ENCODE peak calls at places on chromosomes 3 and 15, in nine cellular contexts. P is activated naive CD4-positive, alpha-beta T cell; E is T-helper 1 cell; D is lung; W is T-cell; T is stimulated activated CD4-positive, alpha-beta T cell treated with anti-CD3 and anti-CD28 coated beads, TNF-alpha, amount 100 ng/mL, for 4 hours; V is COR-L47; O is NCI-H2029; M is iris pigment epithelial cell. Y is an unnamed sample.

GRCh38 chr15:69555080-69555479 is 102.5 kb downstream of the RPLP1 start:
- DNase-seq in P (no peak), E (no peak), D (no peak), W (no peak), T (no peak), V (no peak), O (peak), M (no peak), Y (no peak)

GRCh38 chr3:160440687-160441086 is 8.9 kb downstream of the TRIM59 start:
- DNase-seq in P (no peak), E (no peak), D (no peak), W (no peak), T (no peak), V (no peak), O (no peak), M (no peak), Y (no peak)

GRCh38 chr3:172259191-172259590 is 189.1 kb downstream of the GHSR start:
- DNase-seq in P (no peak), E (no peak), D (no peak), W (no peak), T (no peak), V (no peak), O (no peak), M (no peak), Y (no peak)

GRCh38 chr15:83398591-83398990 is 48.5 kb upstream of the SH3GL3 start:
- DNase-seq in P (no peak), E (no peak), D (no peak), W (no peak), T (no peak), V (no peak), O (no peak), M (peak), Y (no peak)

GRCh38 chr3:139120336-139120971 is 75.8 kb upstream of the PRR23C start:
- DNase-seq in P (no peak), E (no peak), D (peak), W (no peak), T (no peak), V (peak), O (no peak), M (peak), Y (no peak)

GRCh38 chr3:56974242-56974945 is 86.1 kb upstream of the SPATA12 start:
- DNase-seq in P (no peak), E (no peak), D (no peak), W (no peak), T (no peak), V (no peak), O (no peak), M (no peak), Y (no peak)

GRCh38 chr15:23504003-23504402 is 57.0 kb upstream of the GOLGA6L2 start:
- DNase-seq in P (no peak), E (no peak), D (no peak), W (no peak), T (no peak), V (peak), O (no peak), M (no peak), Y (peak)

GRCh38 chr3:137764001-137764433 is at the start of gene SOX14:
- DNase-seq in P (no peak), E (no peak), D (peak), W (no peak), T (no peak), V (no peak), O (peak), M (no peak), Y (peak)

GRCh38 chr15:80418892-80419537 is 14.8 kb downstream of the ARNT2 start:
- DNase-seq in P (no peak), E (no peak), D (no peak), W (no peak), T (no peak), V (peak), O (no peak), M (peak), Y (no peak)

GRCh38 chr3:144947895-144948294 is 976.3 kb downstream of the DIPK2A start:
- DNase-seq in P (no peak), E (no peak), D (no peak), W (no peak), T (no peak), V (no peak), O (no peak), M (no peak), Y (no peak)

GRCh38 chr3:94525039-94525438 is 462.2 kb downstream of the NSUN3 start:
- DNase-seq in P (no peak), E (no peak), D (no peak), W (no peak), T (no peak), V (peak), O (no peak), M (peak), Y (no peak)

GRCh38 chr3:133393204-133393603 is 6.7 kb upstream of the BFSP2 start:
- DNase-seq in P (no peak), E (no peak), D (no peak), W (no peak), T (no peak), V (no peak), O (peak), M (no peak), Y (no peak)

GRCh38 chr3:138761002-138761401 is 73.7 kb downstream of the PIK3CB start:
- DNase-seq in P (no peak), E (no peak), D (no peak), W (no peak), T (no peak), V (no peak), O (no peak), M (no peak), Y (no peak)

GRCh38 chr3:42701371-42702065 is 1.1 kb downstream of the HHATL start:
- DNase-seq in P (peak), E (peak), D (peak), W (peak), T (peak), V (no peak), O (no peak), M (peak), Y (no peak)

GRCh38 chr15:58227706-58228543 is 89.7 kb downstream of the AQP9 start:
- DNase-seq in P (peak), E (peak), D (peak), W (peak), T (peak), V (peak), O (peak), M (peak), Y (peak)